ENCODE peak calls at places on chromosomes 11 and 22, in five cellular contexts. R is PC-3, W is neural progenitor cell, C is keratinocyte, H is MM.1S. J is an unnamed sample. For H3K4me1, the result is how much of the 10 kb centered on the place peaks cover.

GRCh38 chr11:76175731-76176303 is 30.5 kb downstream of the WNT11 start:
- DNase-seq in R (no peak), W (no peak), C (no peak), H (no peak), J (no peak)

GRCh38 chr11:15526032-15526431 is 411.3 kb downstream of the INSC start:
- DNase-seq in R (no peak), W (no peak), C (no peak), H (no peak), J (no peak)

GRCh38 chr11:61541568-61541967 is 33.0 kb downstream of the LRRC10B start:
- DNase-seq in R (peak), W (peak), C (no peak), H (no peak), J (peak)

GRCh38 chr11:5986885-5987284 is at the start of gene OR52L1:
- DNase-seq in R (no peak), W (no peak), C (no peak), H (no peak), J (no peak)

GRCh38 chr11:69474736-69475135 is 6.7 kb upstream of the LINC01488 start:
- DNase-seq in R (no peak), W (no peak), C (no peak), H (no peak), J (no peak)

GRCh38 chr11:45262900-45263299 is 23.2 kb downstream of the SYT13 start:
- DNase-seq in R (no peak), W (no peak), C (no peak), H (no peak), J (no peak)

GRCh38 chr22:42944409-42944808 is 70.5 kb downstream of the PACSIN2 start:
- DNase-seq in R (no peak), W (no peak), C (no peak), H (no peak), J (no peak)

GRCh38 chr11:103662880-103663279 is 373.6 kb upstream of the DDI1 start:
- DNase-seq in R (no peak), W (no peak), C (no peak), H (no peak), J (no peak)

GRCh38 chr11:61125310-61125684 is 23.0 kb downstream of the CD5 start:
- DNase-seq in R (no peak), W (no peak), C (no peak), H (no peak), J (no peak)

GRCh38 chr22:43985532-43985931 is 30.3 kb downstream of the SAMM50 start:
- DNase-seq in R (no peak), W (no peak), C (no peak), H (no peak), J (no peak)

GRCh38 chr11:134040386-134041297 is 28.2 kb upstream of the JAM3 start:
- DNase-seq in R (no peak), W (no peak), C (peak), H (no peak), J (peak)

GRCh38 chr11:16223558-16223957 is 132.8 kb downstream of the SOX6 start:
- DNase-seq in R (no peak), W (no peak), C (no peak), H (no peak), J (no peak)

GRCh38 chr22:48756146-48757111 is 1071.2 kb downstream of the BRD1 start:
- DNase-seq in R (no peak), W (no peak), C (no peak), H (no peak), J (no peak)

GRCh38 chr22:42282252-42282942 is 11.9 kb upstream of the TCF20 start:
- DNase-seq in R (no peak), W (no peak), C (no peak), H (no peak), J (no peak)

GRCh38 chr22:45742866-45743450 is 71.3 kb downstream of the ATXN10 start:
- DNase-seq in R (peak), W (no peak), C (no peak), H (no peak), J (peak)

GRCh38 chr11:113377606-113378005 is 10.0 kb upstream of the ANKK1 start:
- DNase-seq in R (no peak), W (no peak), C (no peak), H (no peak), J (no peak)

GRCh38 chr22:22520667-22521602 is 865 bp upstream of the ZNF280A start:
- DNase-seq in R (peak), W (peak), C (no peak), H (peak), J (no peak)

GRCh38 chr11:82978422-82979099 is 77.0 kb downstream of the DDIAS start:
- DNase-seq in R (peak), W (no peak), C (no peak), H (peak), J (peak)

GRCh38 chr22:50445071-50445879 is 29.6 kb downstream of the SBF1 start:
- DNase-seq in R (no peak), W (no peak), C (no peak), H (no peak), J (no peak)

GRCh38 chr11:122850076-122850631 is 11.9 kb downstream of the CRTAM start:
- DNase-seq in R (no peak), W (no peak), C (no peak), H (no peak), J (peak)

GRCh38 chr11:75516140-75516539 is 9.6 kb downstream of the GDPD5 start:
- DNase-seq in R (no peak), W (no peak), C (no peak), H (no peak), J (no peak)

GRCh38 chr11:102359372-102359771 is 12.4 kb downstream of the BIRC2 start:
- DNase-seq in R (no peak), W (no peak), C (no peak), H (no peak), J (no peak)

GRCh38 chr11:43738600-43739409 is 58.3 kb downstream of the HSD17B12 start:
- DNase-seq in R (peak), W (peak), C (peak), H (peak), J (peak)

GRCh38 chr11:111427471-111427912 is 48.4 kb upstream of the POU2AF1 start:
- DNase-seq in R (no peak), W (no peak), C (no peak), H (no peak), J (peak)

GRCh38 chr11:64581057-64581523 is 9.9 kb upstream of the SLC22A12 start:
- DNase-seq in R (no peak), W (no peak), C (no peak), H (no peak), J (no peak)

GRCh38 chr11:64879226-64879900 is 942 bp upstream of the EHD1 start:
- DNase-seq in R (no peak), W (no peak), C (no peak), H (no peak), J (no peak)

GRCh38 chr22:30890689-30891442 is 77.7 kb downstream of the MORC2 start:
- DNase-seq in R (peak), W (peak), C (no peak), H (peak), J (peak)

GRCh38 chr11:63666874-63667273 is 4.3 kb downstream of the ATL3 start:
- DNase-seq in R (no peak), W (no peak), C (no peak), H (no peak), J (peak)

GRCh38 chr11:27013741-27014415 is 20.0 kb downstream of the FIBIN start:
- DNase-seq in R (no peak), W (no peak), C (no peak), H (no peak), J (peak)

GRCh38 chr22:44439356-44440223 is 58.4 kb downstream of the RTL6 start:
- DNase-seq in R (no peak), W (no peak), C (no peak), H (no peak), J (no peak)

GRCh38 chr11:119550330-119550729 is 127.4 kb upstream of the THY1 start:
- DNase-seq in R (no peak), W (no peak), C (no peak), H (no peak), J (peak)

GRCh38 chr11:8242480-8243280 is 21.0 kb downstream of the LMO1 start:
- DNase-seq in R (no peak), W (peak), C (no peak), H (no peak), J (no peak)

GRCh38 chr22:48570912-48571311 is 1256.8 kb downstream of the BRD1 start:
- DNase-seq in R (no peak), W (no peak), C (no peak), H (no peak), J (no peak)

GRCh38 chr22:27224485-27225364 is 567.3 kb downstream of the MIAT start:
- DNase-seq in R (no peak), W (no peak), C (no peak), H (no peak), J (peak)

GRCh38 chr22:50191041-50191740 is 5.5 kb downstream of the TRABD start:
- DNase-seq in R (no peak), W (no peak), C (no peak), H (no peak), J (no peak)

GRCh38 chr22:39364646-39365405 is 15.0 kb downstream of the SYNGR1 start:
- DNase-seq in R (no peak), W (no peak), C (no peak), H (no peak), J (peak)
- H3K9ac ChIP-seq in R (no peak), W (no peak), C (no peak), H (no peak), J (no peak)

GRCh38 chr11:46363031-46363407 is 15.8 kb downstream of the DGKZ start:
- DNase-seq in R (peak), W (no peak), C (no peak), H (no peak), J (peak)

GRCh38 chr11:46364056-46364455 is 16.8 kb downstream of the DGKZ start:
- DNase-seq in R (peak), W (no peak), C (no peak), H (no peak), J (no peak)

GRCh38 chr11:46362146-46363030 is 15.1 kb downstream of the DGKZ start:
- DNase-seq in R (no peak), W (no peak), C (no peak), H (no peak), J (no peak)

GRCh38 chr11:46364791-46365190 is 16.7 kb upstream of the MDK start:
- DNase-seq in R (no peak), W (no peak), C (no peak), H (no peak), J (no peak)

GRCh38 chr11:46363455-46363920 is 16.2 kb downstream of the DGKZ start:
- DNase-seq in R (peak), W (no peak), C (no peak), H (no peak), J (no peak)
- H3K4me1 ChIP-seq in R (under half), W (under half), C (under half), H (under half), J (under half)

GRCh38 chr11:121669422-121669821 is 216.7 kb upstream of the SORL1-AS1 start:
- DNase-seq in R (peak), W (no peak), C (no peak), H (no peak), J (no peak)
- H3K9ac ChIP-seq in R (no peak), W (no peak), C (no peak), H (no peak), J (no peak)

GRCh38 chr22:24973867-24974266 is 21.4 kb downstream of the KIAA1671 start:
- DNase-seq in R (no peak), W (no peak), C (no peak), H (no peak), J (no peak)

GRCh38 chr22:24965822-24966626 is 13.5 kb downstream of the KIAA1671 start:
- DNase-seq in R (peak), W (no peak), C (no peak), H (peak), J (no peak)

GRCh38 chr22:24968066-24968561 is 15.6 kb downstream of the KIAA1671 start:
- DNase-seq in R (peak), W (peak), C (peak), H (no peak), J (no peak)

GRCh38 chr22:24972369-24972768 is 19.9 kb downstream of the KIAA1671 start:
- DNase-seq in R (no peak), W (no peak), C (no peak), H (no peak), J (no peak)

DNA sequence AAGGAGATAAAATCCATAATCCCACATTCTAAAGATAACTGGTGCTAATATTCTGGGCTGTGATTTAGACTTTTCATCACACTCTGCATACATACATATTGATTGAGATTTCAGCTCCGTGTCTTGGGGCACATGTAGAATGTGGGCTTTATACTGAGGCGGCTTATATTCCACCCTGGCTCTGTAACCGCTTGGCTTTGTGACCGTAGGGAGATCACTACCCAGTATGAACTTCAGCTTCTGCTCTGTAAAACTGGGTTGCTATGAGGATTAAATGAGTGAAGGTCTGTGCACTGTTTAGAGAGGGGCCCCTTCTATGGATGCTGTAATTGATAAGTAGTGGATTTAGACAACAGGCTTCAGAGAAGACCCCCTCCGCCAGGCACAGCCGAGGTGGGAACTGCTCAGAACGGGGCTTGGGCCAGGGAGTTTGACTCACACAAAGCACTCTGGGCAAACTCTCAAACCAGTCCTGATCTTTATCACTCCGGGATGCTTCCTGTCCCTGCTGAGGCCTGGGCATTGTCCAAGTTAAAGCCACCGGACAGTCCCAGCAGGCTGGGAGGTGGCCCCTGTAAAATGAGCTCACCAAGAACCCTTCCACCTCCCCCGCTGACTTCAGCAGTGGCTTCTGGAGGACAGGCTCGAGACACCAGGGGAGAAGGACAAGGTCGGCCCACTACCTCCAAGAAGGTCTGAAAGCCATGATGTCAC is 17.2 kb downstream of the KIAA1671 start:
- DNase-seq in R (peak), W (no peak), C (no peak), H (no peak), J (peak)
- H3K4me1 ChIP-seq in R (half or more), W (under half), C (under half), H (under half), J (under half)

GRCh38 chr11:117910525-117910924 is 18.7 kb downstream of the TMPRSS13 start:
- DNase-seq in R (no peak), W (no peak), C (no peak), H (no peak), J (no peak)
- H3K9ac ChIP-seq in R (no peak), W (no peak), C (no peak), H (no peak), J (no peak)

DNA sequence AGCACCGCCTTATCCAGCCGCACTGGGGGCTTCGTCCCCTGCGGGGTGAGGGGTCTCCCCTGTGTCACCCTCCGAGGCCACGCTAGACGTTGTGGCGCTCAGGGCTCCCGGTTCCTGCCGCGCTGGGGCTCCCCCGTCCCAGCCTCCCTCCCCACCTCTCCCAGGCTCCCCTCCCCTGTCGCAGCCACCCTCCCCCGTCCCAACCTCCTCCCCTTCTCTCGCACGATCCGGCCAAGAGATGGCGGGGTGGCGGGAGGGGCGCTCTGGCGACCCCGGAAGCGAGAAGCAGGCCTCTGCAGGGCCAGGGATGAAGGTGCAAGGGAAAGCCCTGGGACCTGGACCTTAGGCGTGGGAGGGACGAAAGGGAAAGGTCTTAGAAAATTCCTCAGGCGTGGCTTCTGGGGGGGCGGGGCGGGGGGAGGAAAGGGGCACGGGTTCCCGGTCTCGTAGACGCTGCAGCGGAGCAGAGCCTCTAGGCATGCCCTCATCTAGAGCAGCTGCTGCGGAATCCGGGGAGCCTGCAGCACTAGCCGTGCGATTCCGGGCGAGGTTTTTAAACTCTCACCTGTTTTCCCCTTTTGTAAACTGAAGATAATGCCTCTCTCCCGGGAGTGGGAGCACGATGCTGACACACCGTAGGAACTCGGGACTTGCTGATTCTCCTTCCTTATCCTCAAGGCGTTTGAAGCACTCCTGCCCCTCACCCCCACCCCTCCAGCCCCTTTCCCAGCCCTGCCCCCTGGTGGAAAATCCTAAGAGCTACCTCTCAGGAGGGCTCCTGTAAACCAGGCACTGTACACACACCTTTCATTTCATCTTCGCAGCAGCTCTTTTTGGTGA is 14.4 kb downstream of the KCNJ5 start:
- DNase-seq in R (peak), W (peak), C (peak), H (peak), J (peak)
- H3K4me1 ChIP-seq in R (under half), W (under half), C (half or more), H (under half), J (under half)

GRCh38 chr22:23828800-23829680 is 9.8 kb downstream of the DERL3 start:
- DNase-seq in R (no peak), W (no peak), C (no peak), H (no peak), J (no peak)

GRCh38 chr22:23826510-23827350 is 12.1 kb downstream of the DERL3 start:
- DNase-seq in R (no peak), W (peak), C (no peak), H (no peak), J (no peak)

GRCh38 chr22:23825246-23825905 is 13.4 kb downstream of the DERL3 start:
- DNase-seq in R (no peak), W (no peak), C (no peak), H (no peak), J (no peak)

GRCh38 chr22:23829845-23830372 is 8.9 kb downstream of the DERL3 start:
- DNase-seq in R (no peak), W (no peak), C (no peak), H (no peak), J (peak)

DNA sequence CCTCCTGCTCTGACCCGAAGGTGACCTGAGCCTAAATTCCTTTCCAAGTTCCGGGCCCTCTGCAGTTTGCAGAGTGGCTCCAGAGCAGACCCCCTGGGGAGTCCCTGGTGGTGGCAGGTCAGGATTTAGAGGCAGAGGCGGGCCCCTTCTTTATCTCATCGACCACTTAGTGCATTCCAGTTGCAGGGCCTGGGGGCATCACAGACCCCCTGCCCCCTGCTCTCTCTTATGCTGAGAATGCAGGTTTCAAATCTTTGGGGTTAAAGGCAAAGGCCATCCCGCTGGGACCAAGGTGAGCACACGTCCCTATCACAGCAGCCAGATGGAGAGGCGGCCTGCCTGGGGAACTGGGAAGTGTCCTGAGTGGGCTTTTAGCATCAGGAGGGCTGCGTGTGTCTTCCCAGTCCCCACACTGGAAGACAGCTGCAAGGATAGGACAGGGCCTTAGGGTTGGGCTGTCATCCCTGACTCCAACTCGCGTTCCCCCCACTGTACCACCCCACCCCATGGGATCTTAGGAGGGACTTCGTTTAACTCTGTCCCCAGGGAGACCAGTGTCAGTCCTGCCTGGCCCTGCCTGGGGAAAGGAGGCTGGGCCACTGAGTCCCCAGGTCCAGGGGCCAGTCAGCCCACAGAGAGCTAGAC is 11.3 kb downstream of the DERL3 start:
- DNase-seq in R (no peak), W (peak), C (no peak), H (no peak), J (no peak)
- H3K9ac ChIP-seq in R (no peak), W (no peak), C (no peak), H (no peak), J (no peak)